ENCODE peak calls at places on chromosome 15, in six cellular contexts. P is iPS DF 6.9; D is neural progenitor cell; Z is lung; O is MM.1S; W is CD8-positive, alpha-beta memory T cell. H is an unnamed sample. For H3K36me3 and H3K4me1, the result is how much of the 10 kb centered on the place peaks cover.

GRCh38 chr15:98853161-98853560 is 154.4 kb downstream of the PGPEP1L start:
- DNase-seq in Z (peak), O (peak), W (peak), D (peak), P (no peak), H (peak)

GRCh38 chr15:75358771-75359536 is 9.5 kb downstream of the MAN2C1 start:
- DNase-seq in D (no peak), Z (no peak), W (no peak), O (no peak), P (no peak), H (no peak)

GRCh38 chr15:85379403-85380131 is 836 bp upstream of the AKAP13 start:
- DNase-seq in D (peak), O (peak), W (peak), Z (peak), P (no peak), H (peak)

GRCh38 chr15:74835312-74835823 is 7.6 kb downstream of the ULK3 start:
- DNase-seq in Z (peak), W (peak), P (peak), D (peak), O (peak), H (peak)

GRCh38 chr15:86916671-86917450 is 837.2 kb downstream of the AGBL1 start:
- DNase-seq in P (no peak), Z (no peak), D (peak), W (no peak), O (no peak), H (no peak)

GRCh38 chr15:57146394-57147140 is 228.1 kb downstream of the TCF12 start:
- DNase-seq in W (no peak), P (no peak), D (peak), Z (no peak), O (peak), H (peak)

GRCh38 chr15:33584797-33585196 is 274.0 kb downstream of the RYR3 start:
- DNase-seq in W (no peak), Z (no peak), D (no peak), O (no peak), P (no peak), H (no peak)

GRCh38 chr15:101307897-101308603 is 13.0 kb upstream of the SNRPA1 start:
- DNase-seq in W (no peak), P (no peak), O (no peak), Z (no peak), D (no peak), H (no peak)

GRCh38 chr15:83323296-83323711 is 38.8 kb upstream of the BNC1 start:
- DNase-seq in P (no peak), W (no peak), Z (no peak), O (no peak), D (no peak), H (peak)

GRCh38 chr15:64620991-64621495 is 154.3 kb downstream of the RBPMS2 start:
- DNase-seq in P (no peak), D (no peak), W (no peak), O (no peak), Z (no peak), H (no peak)

GRCh38 chr15:87575896-87576295 is 680.6 kb downstream of the NTRK3 start:
- DNase-seq in D (no peak), P (no peak), Z (no peak), W (no peak), O (no peak), H (no peak)

GRCh38 chr15:94119923-94120775 is 111.2 kb upstream of the MCTP2 start:
- DNase-seq in P (peak), O (peak), W (peak), Z (peak), D (peak), H (peak)

GRCh38 chr15:89461386-89461785 is 35.0 kb downstream of the RHCG start:
- DNase-seq in O (no peak), W (no peak), D (peak), P (no peak), Z (no peak), H (no peak)

GRCh38 chr15:85414495-85414894 is 34.1 kb downstream of the AKAP13 start:
- DNase-seq in Z (no peak), W (no peak), O (peak), P (no peak), D (no peak), H (no peak)

GRCh38 chr15:78192826-78193594 is 41.4 kb downstream of the ACSBG1 start:
- DNase-seq in P (no peak), W (no peak), O (no peak), D (no peak), Z (no peak), H (no peak)

GRCh38 chr15:57432141-57432701 is 55.9 kb downstream of the CGNL1 start:
- DNase-seq in P (peak), D (no peak), Z (no peak), O (no peak), W (no peak), H (peak)

GRCh38 chr15:63019539-63020109 is 22.9 kb upstream of the TPM1 start:
- DNase-seq in O (no peak), W (no peak), Z (no peak), P (no peak), D (peak), H (peak)

GRCh38 chr15:82805994-82806406 is at the start of gene FSD2:
- DNase-seq in W (no peak), P (no peak), D (no peak), Z (peak), O (peak), H (peak)

GRCh38 chr15:29018406-29018805 is 132.6 kb downstream of the APBA2 start:
- DNase-seq in W (no peak), Z (no peak), O (no peak), D (no peak), P (peak), H (no peak)

GRCh38 chr15:26891448-26891881 is 24.6 kb downstream of the GABRA5 start:
- DNase-seq in O (peak), W (no peak), D (peak), Z (peak), P (peak), H (peak)

GRCh38 chr15:35567392-35567791 is 21.4 kb upstream of the DPH6 start:
- DNase-seq in O (no peak), D (no peak), W (no peak), Z (no peak), P (no peak), H (no peak)

DNA sequence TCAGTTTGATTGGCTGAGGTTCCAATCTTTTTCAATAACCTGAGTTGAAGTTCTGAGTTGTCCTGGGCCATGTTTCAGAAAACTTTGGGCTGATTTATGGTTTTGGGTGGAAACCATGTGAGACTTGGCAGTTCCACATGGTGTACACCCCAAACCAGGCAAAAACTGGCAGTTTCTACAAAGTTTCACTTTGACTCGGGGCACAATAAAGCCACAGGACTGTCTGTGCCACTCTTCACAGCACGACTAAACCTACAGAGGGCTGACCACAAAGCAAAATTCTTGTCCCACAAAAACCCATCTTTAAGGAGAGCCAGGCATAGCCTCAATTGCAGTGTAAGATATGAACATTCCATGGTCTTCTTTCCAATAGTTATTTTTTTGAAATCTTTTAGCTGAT is 155.0 kb downstream of the DUT start:
- DNase-seq in O (peak), Z (no peak), P (no peak), W (no peak), D (no peak), H (no peak)
- H3K36me3 ChIP-seq in O (under half), Z (under half), P (under half), W (under half), D (under half), H (under half)

GRCh38 chr15:58551764-58552504 is 120.1 kb downstream of the LIPC start:
- DNase-seq in W (no peak), D (no peak), Z (no peak), O (no peak), P (no peak), H (peak)
- H3K4me1 ChIP-seq in W (under half), D (under half), Z (under half), O (under half), P (under half), H (under half)

GRCh38 chr15:91018178-91018577 is 4.2 kb downstream of the VPS33B start:
- DNase-seq in P (no peak), W (no peak), D (no peak), O (no peak), Z (no peak), H (no peak)
- H3K4me3 ChIP-seq in P (no peak), W (no peak), D (no peak), O (no peak), Z (no peak), H (no peak)

GRCh38 chr15:77032052-77032646 is 37.2 kb downstream of the PSTPIP1 start:
- DNase-seq in Z (no peak), D (no peak), W (peak), P (no peak), O (no peak), H (no peak)

GRCh38 chr15:77033417-77033728 is 37.5 kb downstream of the TSPAN3 start:
- DNase-seq in W (no peak), O (no peak), P (no peak), D (no peak), Z (no peak), H (no peak)

GRCh38 chr15:77031376-77032050 is 36.6 kb downstream of the PSTPIP1 start:
- DNase-seq in W (peak), D (no peak), P (no peak), O (peak), Z (no peak), H (peak)

GRCh38 chr15:77033729-77034619 is 36.9 kb downstream of the TSPAN3 start:
- DNase-seq in Z (no peak), D (no peak), O (no peak), W (no peak), P (no peak), H (no peak)

DNA sequence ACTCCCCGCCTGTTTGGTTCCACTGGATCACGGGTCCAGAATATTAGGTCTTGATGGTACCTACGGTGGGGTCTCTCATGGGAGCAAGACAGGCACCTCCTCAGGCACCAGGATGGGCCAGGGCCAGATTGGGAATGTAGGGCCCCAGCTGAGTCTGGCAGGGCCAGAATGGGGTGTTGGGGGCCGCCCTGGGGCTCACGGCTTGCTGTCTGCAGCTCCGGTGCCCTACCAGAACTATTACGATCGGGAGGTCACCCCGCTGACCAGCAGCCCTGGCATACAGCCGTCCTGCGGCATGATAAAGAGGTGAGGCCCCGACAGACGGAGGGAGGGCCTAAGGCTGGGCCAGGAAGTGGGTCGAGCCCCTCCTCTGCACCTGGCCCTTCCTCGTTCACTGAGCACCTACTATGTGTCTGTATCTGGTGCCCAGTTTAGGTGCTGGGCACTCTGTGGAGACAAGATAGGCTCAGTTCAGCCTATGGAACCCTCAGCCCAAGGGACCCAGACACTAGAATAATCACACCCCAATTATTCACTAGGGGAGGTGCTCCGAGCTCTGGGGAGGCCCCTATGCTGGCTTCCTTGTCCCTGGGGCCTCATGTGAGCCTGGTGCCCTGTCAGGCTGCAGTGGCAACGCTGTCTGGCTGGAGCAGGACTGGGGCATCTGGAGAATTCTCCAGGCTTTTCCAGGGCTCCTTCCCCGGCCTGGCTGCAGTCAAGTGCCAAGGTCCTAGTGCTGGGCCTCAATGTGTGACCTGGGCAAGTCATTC is 37.9 kb downstream of the PSTPIP1 start:
- DNase-seq in P (no peak), D (no peak), O (no peak), Z (no peak), W (peak), H (no peak)
- H3K36me3 ChIP-seq in P (under half), D (under half), O (under half), Z (under half), W (under half), H (under half)

DNA sequence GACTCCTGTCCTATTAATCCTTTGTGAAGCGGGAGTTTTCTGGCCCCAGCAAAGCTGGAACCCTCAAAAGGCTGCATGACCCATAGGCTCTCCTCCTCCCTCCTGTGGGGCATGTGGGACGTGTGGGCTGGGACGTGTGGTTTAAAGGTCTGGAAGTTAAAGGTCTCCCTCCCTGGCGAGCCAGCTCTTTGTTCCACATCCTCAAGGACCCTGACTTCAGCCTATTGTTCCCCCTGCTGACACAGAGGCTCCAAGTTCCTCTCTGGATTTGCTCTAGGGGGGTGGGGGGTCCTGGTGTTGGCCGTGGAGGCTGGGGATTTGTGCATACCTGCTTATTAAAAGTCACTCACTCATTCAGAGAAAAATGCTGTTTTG is 44.2 kb downstream of the SMAD6 start:
- DNase-seq in P (no peak), Z (no peak), O (no peak), W (no peak), D (no peak), H (no peak)
- H3K4me1 ChIP-seq in P (under half), Z (under half), O (under half), W (under half), D (under half), H (under half)